ENCODE peak calls at places on chromosomes 12 and 14, in seven cellular contexts. One of them, this sample, is unnamed. For H3K27me3, the result is how much of the 10 kb centered on the place peaks cover.

GRCh38 chr14:93944348-93945069 is 17.4 kb downstream of the FAM181A start:
- DNase-seq in CD8-positive, alpha-beta T cell: no peak
- DNase-seq in ovary: no peak
- DNase-seq in NT2/D1: no peak
- DNase-seq in left ventricle myocardium inferior: no peak
- DNase-seq in fibroblast of lung: no peak
- DNase-seq in effector memory CD4-positive, alpha-beta T cell: no peak
- DNase-seq in this sample: no peak

GRCh38 chr12:66066929-66067281 is 63.6 kb downstream of the LLPH start:
- DNase-seq in CD8-positive, alpha-beta T cell: no peak
- DNase-seq in ovary: no peak
- DNase-seq in NT2/D1: no peak
- DNase-seq in left ventricle myocardium inferior: no peak
- DNase-seq in fibroblast of lung: no peak
- DNase-seq in effector memory CD4-positive, alpha-beta T cell: no peak
- DNase-seq in this sample: no peak

GRCh38 chr12:5889381-5890047 is 55.5 kb downstream of the ANO2 start:
- DNase-seq in CD8-positive, alpha-beta T cell: no peak
- DNase-seq in ovary: no peak
- DNase-seq in NT2/D1: no peak
- DNase-seq in left ventricle myocardium inferior: no peak
- DNase-seq in fibroblast of lung: no peak
- DNase-seq in effector memory CD4-positive, alpha-beta T cell: no peak
- DNase-seq in this sample: no peak

GRCh38 chr14:31429791-31430190 is 9.4 kb upstream of the HEATR5A start:
- DNase-seq in CD8-positive, alpha-beta T cell: no peak
- DNase-seq in ovary: no peak
- DNase-seq in NT2/D1: no peak
- DNase-seq in left ventricle myocardium inferior: no peak
- DNase-seq in fibroblast of lung: no peak
- DNase-seq in effector memory CD4-positive, alpha-beta T cell: no peak
- DNase-seq in this sample: no peak

GRCh38 chr12:122571821-122572220 is 44.8 kb downstream of the KNTC1 start:
- DNase-seq in CD8-positive, alpha-beta T cell: no peak
- DNase-seq in ovary: no peak
- DNase-seq in NT2/D1: no peak
- DNase-seq in left ventricle myocardium inferior: no peak
- DNase-seq in fibroblast of lung: no peak
- DNase-seq in effector memory CD4-positive, alpha-beta T cell: no peak
- DNase-seq in this sample: no peak

GRCh38 chr14:100275214-100275613 is 31.0 kb downstream of the SLC25A29 start:
- DNase-seq in CD8-positive, alpha-beta T cell: no peak
- DNase-seq in ovary: no peak
- DNase-seq in NT2/D1: no peak
- DNase-seq in left ventricle myocardium inferior: no peak
- DNase-seq in fibroblast of lung: no peak
- DNase-seq in effector memory CD4-positive, alpha-beta T cell: no peak
- DNase-seq in this sample: no peak

GRCh38 chr12:2267624-2268477 is 215.1 kb downstream of the CACNA1C start:
- DNase-seq in CD8-positive, alpha-beta T cell: no peak
- DNase-seq in ovary: no peak
- DNase-seq in NT2/D1: no peak
- DNase-seq in left ventricle myocardium inferior: no peak
- DNase-seq in fibroblast of lung: peak
- DNase-seq in effector memory CD4-positive, alpha-beta T cell: no peak
- DNase-seq in this sample: no peak

GRCh38 chr12:58067610-58068387 is 126.4 kb downstream of the ATP23 start:
- DNase-seq in CD8-positive, alpha-beta T cell: no peak
- DNase-seq in ovary: no peak
- DNase-seq in NT2/D1: no peak
- DNase-seq in left ventricle myocardium inferior: no peak
- DNase-seq in fibroblast of lung: peak
- DNase-seq in effector memory CD4-positive, alpha-beta T cell: no peak
- DNase-seq in this sample: no peak

GRCh38 chr12:111409403-111410228 is 3.9 kb downstream of the SH2B3 start:
- DNase-seq in CD8-positive, alpha-beta T cell: no peak
- DNase-seq in ovary: peak
- DNase-seq in NT2/D1: no peak
- DNase-seq in left ventricle myocardium inferior: peak
- DNase-seq in fibroblast of lung: peak
- DNase-seq in effector memory CD4-positive, alpha-beta T cell: no peak
- DNase-seq in this sample: no peak

GRCh38 chr14:88559852-88560251 is 3.0 kb upstream of the ZC3H14 start:
- DNase-seq in CD8-positive, alpha-beta T cell: no peak
- DNase-seq in ovary: no peak
- DNase-seq in NT2/D1: no peak
- DNase-seq in left ventricle myocardium inferior: no peak
- DNase-seq in fibroblast of lung: peak
- DNase-seq in effector memory CD4-positive, alpha-beta T cell: no peak
- DNase-seq in this sample: no peak

GRCh38 chr14:69990319-69990718 is 111.1 kb downstream of the SMOC1 start:
- DNase-seq in CD8-positive, alpha-beta T cell: no peak
- DNase-seq in ovary: no peak
- DNase-seq in NT2/D1: no peak
- DNase-seq in left ventricle myocardium inferior: no peak
- DNase-seq in fibroblast of lung: no peak
- DNase-seq in effector memory CD4-positive, alpha-beta T cell: no peak
- DNase-seq in this sample: no peak

GRCh38 chr12:42706331-42706730 is 116.8 kb upstream of the PRICKLE1 start:
- DNase-seq in CD8-positive, alpha-beta T cell: no peak
- DNase-seq in ovary: no peak
- DNase-seq in NT2/D1: no peak
- DNase-seq in left ventricle myocardium inferior: no peak
- DNase-seq in fibroblast of lung: no peak
- DNase-seq in effector memory CD4-positive, alpha-beta T cell: no peak
- DNase-seq in this sample: no peak

GRCh38 chr12:123854918-123855317 is 92.8 kb downstream of the DNAH10 start:
- DNase-seq in CD8-positive, alpha-beta T cell: no peak
- DNase-seq in ovary: no peak
- DNase-seq in NT2/D1: no peak
- DNase-seq in left ventricle myocardium inferior: no peak
- DNase-seq in fibroblast of lung: no peak
- DNase-seq in effector memory CD4-positive, alpha-beta T cell: no peak
- DNase-seq in this sample: no peak

GRCh38 chr12:9673404-9674225 is 4.1 kb downstream of the CLEC2D start:
- DNase-seq in CD8-positive, alpha-beta T cell: no peak
- DNase-seq in ovary: peak
- DNase-seq in NT2/D1: peak
- DNase-seq in left ventricle myocardium inferior: peak
- DNase-seq in fibroblast of lung: peak
- DNase-seq in effector memory CD4-positive, alpha-beta T cell: peak
- DNase-seq in this sample: peak

GRCh38 chr14:75422169-75422568 is 5.7 kb upstream of the JDP2 start:
- DNase-seq in CD8-positive, alpha-beta T cell: no peak
- DNase-seq in ovary: no peak
- DNase-seq in NT2/D1: no peak
- DNase-seq in left ventricle myocardium inferior: no peak
- DNase-seq in fibroblast of lung: peak
- DNase-seq in effector memory CD4-positive, alpha-beta T cell: no peak
- DNase-seq in this sample: no peak

GRCh38 chr14:61616524-61617185 is 78.7 kb upstream of the HIF1A start:
- DNase-seq in CD8-positive, alpha-beta T cell: no peak
- DNase-seq in ovary: no peak
- DNase-seq in NT2/D1: no peak
- DNase-seq in left ventricle myocardium inferior: no peak
- DNase-seq in fibroblast of lung: peak
- DNase-seq in effector memory CD4-positive, alpha-beta T cell: no peak
- DNase-seq in this sample: no peak

GRCh38 chr14:24513009-24513408 is 4.9 kb upstream of the CMA1 start:
- DNase-seq in CD8-positive, alpha-beta T cell: no peak
- DNase-seq in ovary: no peak
- DNase-seq in NT2/D1: peak
- DNase-seq in left ventricle myocardium inferior: no peak
- DNase-seq in fibroblast of lung: no peak
- DNase-seq in effector memory CD4-positive, alpha-beta T cell: no peak
- DNase-seq in this sample: no peak

GRCh38 chr12:123741937-123742572 is 20.0 kb upstream of the DNAH10 start:
- DNase-seq in CD8-positive, alpha-beta T cell: peak
- DNase-seq in ovary: no peak
- DNase-seq in NT2/D1: no peak
- DNase-seq in left ventricle myocardium inferior: no peak
- DNase-seq in fibroblast of lung: no peak
- DNase-seq in effector memory CD4-positive, alpha-beta T cell: no peak
- DNase-seq in this sample: no peak

GRCh38 chr12:92193846-92194245 is 48.2 kb upstream of the BTG1 start:
- DNase-seq in CD8-positive, alpha-beta T cell: no peak
- DNase-seq in ovary: no peak
- DNase-seq in NT2/D1: no peak
- DNase-seq in left ventricle myocardium inferior: no peak
- DNase-seq in fibroblast of lung: no peak
- DNase-seq in effector memory CD4-positive, alpha-beta T cell: no peak
- DNase-seq in this sample: no peak

GRCh38 chr12:53413485-53414215 is 10.0 kb upstream of the AMHR2 start:
- DNase-seq in CD8-positive, alpha-beta T cell: no peak
- DNase-seq in ovary: no peak
- DNase-seq in NT2/D1: no peak
- DNase-seq in left ventricle myocardium inferior: no peak
- DNase-seq in fibroblast of lung: no peak
- DNase-seq in effector memory CD4-positive, alpha-beta T cell: no peak
- DNase-seq in this sample: no peak

GRCh38 chr12:54526800-54527630 is 22.4 kb upstream of the PDE1B start:
- DNase-seq in CD8-positive, alpha-beta T cell: peak
- DNase-seq in ovary: no peak
- DNase-seq in NT2/D1: peak
- DNase-seq in left ventricle myocardium inferior: peak
- DNase-seq in fibroblast of lung: peak
- DNase-seq in effector memory CD4-positive, alpha-beta T cell: no peak
- DNase-seq in this sample: peak
- H3K27me3 ChIP-seq in CD8-positive, alpha-beta T cell: under half
- H3K27me3 ChIP-seq in ovary: under half
- H3K27me3 ChIP-seq in NT2/D1: under half
- H3K27me3 ChIP-seq in left ventricle myocardium inferior: under half
- H3K27me3 ChIP-seq in fibroblast of lung: under half
- H3K27me3 ChIP-seq in effector memory CD4-positive, alpha-beta T cell: under half
- H3K27me3 ChIP-seq in this sample: under half

GRCh38 chr14:104119119-104119699 is 19.2 kb upstream of the KIF26A start:
- DNase-seq in CD8-positive, alpha-beta T cell: no peak
- DNase-seq in ovary: peak
- DNase-seq in NT2/D1: no peak
- DNase-seq in left ventricle myocardium inferior: peak
- DNase-seq in fibroblast of lung: no peak
- DNase-seq in effector memory CD4-positive, alpha-beta T cell: no peak
- DNase-seq in this sample: no peak
- H3K27me3 ChIP-seq in CD8-positive, alpha-beta T cell: under half
- H3K27me3 ChIP-seq in ovary: under half
- H3K27me3 ChIP-seq in NT2/D1: half or more
- H3K27me3 ChIP-seq in left ventricle myocardium inferior: half or more
- H3K27me3 ChIP-seq in fibroblast of lung: under half
- H3K27me3 ChIP-seq in effector memory CD4-positive, alpha-beta T cell: under half
- H3K27me3 ChIP-seq in this sample: under half

DNA sequence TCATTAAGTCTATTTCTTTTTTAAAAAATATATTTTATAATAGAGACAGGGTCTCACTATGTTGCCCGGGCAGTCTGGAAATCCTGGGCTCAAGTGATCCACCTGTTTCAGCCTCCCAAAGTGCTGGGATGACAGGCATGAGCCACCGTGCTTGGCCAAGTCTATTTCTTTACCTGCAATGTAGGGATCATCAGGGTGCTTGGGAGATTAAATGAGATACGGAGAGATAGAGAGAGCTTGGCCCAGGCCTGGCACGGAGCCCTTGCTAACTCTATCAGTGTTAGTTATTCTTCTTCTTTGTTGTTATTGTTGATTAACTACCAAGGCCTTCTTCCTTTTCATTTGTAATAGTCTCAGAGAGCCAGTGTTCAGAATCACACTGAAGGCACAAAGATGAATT is 3.1 kb downstream of the CABP1 start:
- DNase-seq in CD8-positive, alpha-beta T cell: no peak
- DNase-seq in ovary: no peak
- DNase-seq in NT2/D1: no peak
- DNase-seq in left ventricle myocardium inferior: no peak
- DNase-seq in fibroblast of lung: no peak
- DNase-seq in effector memory CD4-positive, alpha-beta T cell: no peak
- DNase-seq in this sample: no peak
- H3K27me3 ChIP-seq in CD8-positive, alpha-beta T cell: under half
- H3K27me3 ChIP-seq in ovary: under half
- H3K27me3 ChIP-seq in NT2/D1: under half
- H3K27me3 ChIP-seq in left ventricle myocardium inferior: half or more
- H3K27me3 ChIP-seq in fibroblast of lung: under half
- H3K27me3 ChIP-seq in effector memory CD4-positive, alpha-beta T cell: under half
- H3K27me3 ChIP-seq in this sample: under half

GRCh38 chr14:36502558-36503508 is 17.2 kb downstream of the NKX2-1 start:
- DNase-seq in CD8-positive, alpha-beta T cell: no peak
- DNase-seq in ovary: no peak
- DNase-seq in NT2/D1: no peak
- DNase-seq in left ventricle myocardium inferior: no peak
- DNase-seq in fibroblast of lung: no peak
- DNase-seq in effector memory CD4-positive, alpha-beta T cell: no peak
- DNase-seq in this sample: no peak

GRCh38 chr14:36505892-36506731 is 13.9 kb downstream of the NKX2-1 start:
- DNase-seq in CD8-positive, alpha-beta T cell: no peak
- DNase-seq in ovary: no peak
- DNase-seq in NT2/D1: no peak
- DNase-seq in left ventricle myocardium inferior: no peak
- DNase-seq in fibroblast of lung: no peak
- DNase-seq in effector memory CD4-positive, alpha-beta T cell: no peak
- DNase-seq in this sample: no peak

GRCh38 chr14:36505193-36505815 is 14.7 kb downstream of the NKX2-1 start:
- DNase-seq in CD8-positive, alpha-beta T cell: no peak
- DNase-seq in ovary: no peak
- DNase-seq in NT2/D1: no peak
- DNase-seq in left ventricle myocardium inferior: no peak
- DNase-seq in fibroblast of lung: no peak
- DNase-seq in effector memory CD4-positive, alpha-beta T cell: no peak
- DNase-seq in this sample: no peak

GRCh38 chr14:36504805-36505192 is 15.2 kb downstream of the NKX2-1 start:
- DNase-seq in CD8-positive, alpha-beta T cell: no peak
- DNase-seq in ovary: no peak
- DNase-seq in NT2/D1: no peak
- DNase-seq in left ventricle myocardium inferior: no peak
- DNase-seq in fibroblast of lung: no peak
- DNase-seq in effector memory CD4-positive, alpha-beta T cell: no peak
- DNase-seq in this sample: no peak

DNA sequence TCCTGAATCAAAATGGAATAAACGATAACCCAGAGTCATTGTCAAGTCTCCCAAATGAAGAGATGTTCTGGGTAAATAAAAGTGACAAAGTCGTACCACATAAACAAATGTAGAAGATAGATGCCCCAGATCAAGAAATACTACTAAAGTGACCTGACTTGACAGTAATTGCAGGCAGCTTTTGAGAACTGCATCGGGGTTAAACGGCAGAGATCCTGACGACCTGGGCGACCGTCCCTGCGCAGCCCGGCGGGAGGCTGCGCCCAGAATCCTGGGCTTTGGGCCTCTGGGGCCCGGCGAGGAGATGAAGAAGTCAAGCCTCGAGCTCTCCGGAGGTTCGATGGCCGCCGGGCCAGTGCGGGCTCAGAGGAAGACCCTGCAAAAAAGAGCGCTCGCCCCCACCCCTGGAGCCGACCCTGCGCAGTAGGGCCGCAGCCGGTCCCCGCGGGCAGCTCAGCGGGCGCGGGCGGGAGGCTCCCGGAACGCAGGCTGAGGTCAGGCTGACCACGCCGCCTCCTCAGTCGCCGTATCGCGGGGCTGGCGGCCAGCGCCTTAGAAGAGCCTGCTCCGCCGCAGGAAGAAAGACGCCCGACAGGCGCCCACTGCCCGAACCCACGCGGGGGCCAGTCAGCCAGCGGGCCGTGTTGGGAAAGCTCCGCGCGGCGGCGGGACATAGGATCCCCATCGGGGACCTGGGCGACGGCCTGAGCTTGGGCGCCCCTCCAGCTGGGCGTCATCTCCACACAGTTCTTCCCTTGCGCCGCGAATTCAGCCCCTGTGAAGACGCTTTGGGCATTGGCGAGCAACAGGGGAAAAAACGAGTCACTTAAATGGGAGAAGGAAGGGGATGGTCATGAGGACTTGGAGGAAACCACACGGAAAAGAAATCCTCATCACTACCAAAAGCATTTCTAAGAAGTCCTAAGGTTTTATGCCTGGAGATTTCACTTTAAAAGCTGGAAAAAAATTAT is 16.0 kb downstream of the NKX2-1 start:
- DNase-seq in CD8-positive, alpha-beta T cell: no peak
- DNase-seq in ovary: no peak
- DNase-seq in NT2/D1: no peak
- DNase-seq in left ventricle myocardium inferior: no peak
- DNase-seq in fibroblast of lung: no peak
- DNase-seq in effector memory CD4-positive, alpha-beta T cell: no peak
- DNase-seq in this sample: no peak
- H3K27me3 ChIP-seq in CD8-positive, alpha-beta T cell: under half
- H3K27me3 ChIP-seq in ovary: under half
- H3K27me3 ChIP-seq in NT2/D1: half or more
- H3K27me3 ChIP-seq in left ventricle myocardium inferior: half or more
- H3K27me3 ChIP-seq in fibroblast of lung: under half
- H3K27me3 ChIP-seq in effector memory CD4-positive, alpha-beta T cell: under half
- H3K27me3 ChIP-seq in this sample: under half

This sample was measured in small intestine.